ENCODE peak calls at places on chromosome 21, in eight cellular contexts. One of them, this sample, is unnamed.

GRCh38 chr21:46247699-46248460 is 19.3 kb upstream of the LSS start:
- DNase-seq in naive thymus-derived CD8-positive, alpha-beta T cell: no peak
- DNase-seq in heart left ventricle: no peak
- DNase-seq in DMS153: no peak
- DNase-seq in osteocyte: no peak
- DNase-seq in memory B cell: no peak
- DNase-seq in GM12865: no peak
- DNase-seq in globus pallidus: no peak
- DNase-seq in this sample: no peak

GRCh38 chr21:39000496-39000895 is 182.8 kb downstream of the PSMG1 start:
- DNase-seq in osteocyte: no peak
- DNase-seq in GM12865: no peak
- DNase-seq in memory B cell: no peak
- DNase-seq in globus pallidus: no peak
- DNase-seq in DMS153: no peak
- DNase-seq in heart left ventricle: no peak
- DNase-seq in naive thymus-derived CD8-positive, alpha-beta T cell: no peak
- DNase-seq in this sample: no peak

GRCh38 chr21:45228656-45229240 is 58.9 kb downstream of the POFUT2 start:
- DNase-seq in osteocyte: no peak
- DNase-seq in globus pallidus: no peak
- DNase-seq in naive thymus-derived CD8-positive, alpha-beta T cell: no peak
- DNase-seq in DMS153: no peak
- DNase-seq in memory B cell: no peak
- DNase-seq in GM12865: no peak
- DNase-seq in heart left ventricle: no peak
- DNase-seq in this sample: no peak

GRCh38 chr21:36704958-36705678 is 6.2 kb downstream of the SIM2 start:
- DNase-seq in DMS153: no peak
- DNase-seq in osteocyte: peak
- DNase-seq in heart left ventricle: no peak
- DNase-seq in naive thymus-derived CD8-positive, alpha-beta T cell: no peak
- DNase-seq in memory B cell: no peak
- DNase-seq in globus pallidus: no peak
- DNase-seq in GM12865: no peak
- DNase-seq in this sample: no peak

GRCh38 chr21:35088235-35088865 is 39.2 kb upstream of the RUNX1 start:
- DNase-seq in globus pallidus: no peak
- DNase-seq in memory B cell: no peak
- DNase-seq in GM12865: no peak
- DNase-seq in DMS153: no peak
- DNase-seq in heart left ventricle: no peak
- DNase-seq in osteocyte: no peak
- DNase-seq in naive thymus-derived CD8-positive, alpha-beta T cell: no peak
- DNase-seq in this sample: no peak

GRCh38 chr21:25790122-25790951 is 55.6 kb downstream of the GABPA start:
- DNase-seq in globus pallidus: peak
- DNase-seq in memory B cell: no peak
- DNase-seq in heart left ventricle: no peak
- DNase-seq in DMS153: peak
- DNase-seq in GM12865: peak
- DNase-seq in naive thymus-derived CD8-positive, alpha-beta T cell: peak
- DNase-seq in osteocyte: no peak
- DNase-seq in this sample: peak

GRCh38 chr21:31514598-31514997 is 144.9 kb upstream of the SOD1 start:
- DNase-seq in heart left ventricle: no peak
- DNase-seq in globus pallidus: peak
- DNase-seq in osteocyte: no peak
- DNase-seq in naive thymus-derived CD8-positive, alpha-beta T cell: no peak
- DNase-seq in DMS153: no peak
- DNase-seq in memory B cell: no peak
- DNase-seq in GM12865: no peak
- DNase-seq in this sample: peak

GRCh38 chr21:41895643-41896493 is 16.7 kb upstream of the PRDM15 start:
- DNase-seq in memory B cell: peak
- DNase-seq in naive thymus-derived CD8-positive, alpha-beta T cell: peak
- DNase-seq in GM12865: peak
- DNase-seq in osteocyte: no peak
- DNase-seq in DMS153: no peak
- DNase-seq in globus pallidus: no peak
- DNase-seq in heart left ventricle: no peak
- DNase-seq in this sample: no peak

GRCh38 chr21:35575280-35575915 is 484.9 kb downstream of the SETD4 start:
- DNase-seq in heart left ventricle: no peak
- DNase-seq in GM12865: no peak
- DNase-seq in DMS153: no peak
- DNase-seq in globus pallidus: no peak
- DNase-seq in osteocyte: no peak
- DNase-seq in naive thymus-derived CD8-positive, alpha-beta T cell: no peak
- DNase-seq in memory B cell: no peak
- DNase-seq in this sample: no peak

GRCh38 chr21:42481169-42481568 is 14.9 kb downstream of the RSPH1 start:
- DNase-seq in memory B cell: no peak
- DNase-seq in GM12865: no peak
- DNase-seq in DMS153: no peak
- DNase-seq in globus pallidus: no peak
- DNase-seq in osteocyte: no peak
- DNase-seq in heart left ventricle: no peak
- DNase-seq in naive thymus-derived CD8-positive, alpha-beta T cell: no peak
- DNase-seq in this sample: no peak

GRCh38 chr21:45482899-45483821 is 59.1 kb downstream of the SLC19A1 start:
- DNase-seq in DMS153: peak
- DNase-seq in GM12865: no peak
- DNase-seq in heart left ventricle: peak
- DNase-seq in naive thymus-derived CD8-positive, alpha-beta T cell: peak
- DNase-seq in memory B cell: peak
- DNase-seq in osteocyte: no peak
- DNase-seq in globus pallidus: peak
- DNase-seq in this sample: no peak

GRCh38 chr21:42787613-42788012 is 91.7 kb downstream of the WDR4 start:
- DNase-seq in DMS153: no peak
- DNase-seq in GM12865: no peak
- DNase-seq in globus pallidus: no peak
- DNase-seq in memory B cell: no peak
- DNase-seq in heart left ventricle: no peak
- DNase-seq in naive thymus-derived CD8-positive, alpha-beta T cell: no peak
- DNase-seq in osteocyte: no peak
- DNase-seq in this sample: no peak

GRCh38 chr21:44458971-44459711 is 3.8 kb downstream of the LRRC3 start:
- DNase-seq in naive thymus-derived CD8-positive, alpha-beta T cell: no peak
- DNase-seq in GM12865: no peak
- DNase-seq in osteocyte: no peak
- DNase-seq in memory B cell: no peak
- DNase-seq in DMS153: no peak
- DNase-seq in globus pallidus: no peak
- DNase-seq in heart left ventricle: no peak
- DNase-seq in this sample: no peak

GRCh38 chr21:44732263-44732662 is 20.9 kb upstream of the TSPEAR start:
- DNase-seq in globus pallidus: no peak
- DNase-seq in memory B cell: no peak
- DNase-seq in heart left ventricle: no peak
- DNase-seq in GM12865: no peak
- DNase-seq in DMS153: no peak
- DNase-seq in osteocyte: peak
- DNase-seq in naive thymus-derived CD8-positive, alpha-beta T cell: no peak
- DNase-seq in this sample: no peak

GRCh38 chr21:33373451-33373850 is 29.8 kb upstream of the IFNGR2 start:
- DNase-seq in GM12865: no peak
- DNase-seq in naive thymus-derived CD8-positive, alpha-beta T cell: no peak
- DNase-seq in DMS153: no peak
- DNase-seq in osteocyte: no peak
- DNase-seq in memory B cell: no peak
- DNase-seq in globus pallidus: no peak
- DNase-seq in heart left ventricle: no peak
- DNase-seq in this sample: no peak

GRCh38 chr21:36908260-36908908 is 58.1 kb downstream of the HLCS start:
- DNase-seq in globus pallidus: no peak
- DNase-seq in osteocyte: no peak
- DNase-seq in heart left ventricle: no peak
- DNase-seq in memory B cell: no peak
- DNase-seq in DMS153: no peak
- DNase-seq in GM12865: no peak
- DNase-seq in naive thymus-derived CD8-positive, alpha-beta T cell: no peak
- DNase-seq in this sample: no peak

GRCh38 chr21:15848632-15849031 is 118.8 kb downstream of the USP25 start:
- DNase-seq in osteocyte: no peak
- DNase-seq in globus pallidus: no peak
- DNase-seq in DMS153: no peak
- DNase-seq in GM12865: no peak
- DNase-seq in memory B cell: no peak
- DNase-seq in heart left ventricle: no peak
- DNase-seq in naive thymus-derived CD8-positive, alpha-beta T cell: no peak
- DNase-seq in this sample: no peak

GRCh38 chr21:14523234-14523633 is 22.9 kb downstream of the SAMSN1 start:
- DNase-seq in osteocyte: no peak
- DNase-seq in GM12865: peak
- DNase-seq in DMS153: no peak
- DNase-seq in globus pallidus: no peak
- DNase-seq in heart left ventricle: peak
- DNase-seq in naive thymus-derived CD8-positive, alpha-beta T cell: no peak
- DNase-seq in memory B cell: no peak
- DNase-seq in this sample: no peak

GRCh38 chr21:35529141-35529863 is 480.2 kb upstream of the RUNX1 start:
- DNase-seq in osteocyte: no peak
- DNase-seq in globus pallidus: no peak
- DNase-seq in naive thymus-derived CD8-positive, alpha-beta T cell: peak
- DNase-seq in heart left ventricle: no peak
- DNase-seq in GM12865: peak
- DNase-seq in memory B cell: no peak
- DNase-seq in DMS153: no peak
- DNase-seq in this sample: no peak

GRCh38 chr21:45598666-45599065 is 44.9 kb upstream of the PCBP3 start:
- DNase-seq in globus pallidus: no peak
- DNase-seq in DMS153: no peak
- DNase-seq in naive thymus-derived CD8-positive, alpha-beta T cell: no peak
- DNase-seq in osteocyte: no peak
- DNase-seq in memory B cell: no peak
- DNase-seq in GM12865: no peak
- DNase-seq in heart left ventricle: no peak
- DNase-seq in this sample: no peak

GRCh38 chr21:43193651-43194302 is 25.0 kb downstream of the CRYAA start:
- DNase-seq in DMS153: no peak
- DNase-seq in memory B cell: no peak
- DNase-seq in osteocyte: peak
- DNase-seq in naive thymus-derived CD8-positive, alpha-beta T cell: no peak
- DNase-seq in heart left ventricle: peak
- DNase-seq in globus pallidus: no peak
- DNase-seq in GM12865: peak
- DNase-seq in this sample: no peak

GRCh38 chr21:33937146-33937545 is 21.5 kb upstream of the ATP5PO start:
- DNase-seq in osteocyte: no peak
- DNase-seq in heart left ventricle: no peak
- DNase-seq in memory B cell: no peak
- DNase-seq in DMS153: no peak
- DNase-seq in globus pallidus: no peak
- DNase-seq in naive thymus-derived CD8-positive, alpha-beta T cell: no peak
- DNase-seq in GM12865: no peak
- DNase-seq in this sample: no peak

GRCh38 chr21:34865922-34866271 is 183.2 kb downstream of the RUNX1 start:
- DNase-seq in naive thymus-derived CD8-positive, alpha-beta T cell: no peak
- DNase-seq in DMS153: no peak
- DNase-seq in memory B cell: peak
- DNase-seq in globus pallidus: no peak
- DNase-seq in heart left ventricle: no peak
- DNase-seq in osteocyte: no peak
- DNase-seq in GM12865: peak
- DNase-seq in this sample: no peak

GRCh38 chr21:45615145-45615711 is 28.3 kb upstream of the PCBP3 start:
- DNase-seq in heart left ventricle: no peak
- DNase-seq in DMS153: no peak
- DNase-seq in osteocyte: no peak
- DNase-seq in naive thymus-derived CD8-positive, alpha-beta T cell: peak
- DNase-seq in GM12865: peak
- DNase-seq in globus pallidus: no peak
- DNase-seq in memory B cell: peak
- DNase-seq in this sample: peak

GRCh38 chr21:25441835-25442234 is 165.4 kb downstream of the MRPL39 start:
- DNase-seq in DMS153: peak
- DNase-seq in globus pallidus: no peak
- DNase-seq in heart left ventricle: no peak
- DNase-seq in memory B cell: no peak
- DNase-seq in GM12865: no peak
- DNase-seq in naive thymus-derived CD8-positive, alpha-beta T cell: no peak
- DNase-seq in osteocyte: no peak
- DNase-seq in this sample: no peak

GRCh38 chr21:42975886-42976608 is 1.7 kb downstream of the PKNOX1 start:
- DNase-seq in memory B cell: no peak
- DNase-seq in heart left ventricle: no peak
- DNase-seq in naive thymus-derived CD8-positive, alpha-beta T cell: no peak
- DNase-seq in DMS153: no peak
- DNase-seq in globus pallidus: peak
- DNase-seq in osteocyte: no peak
- DNase-seq in GM12865: peak
- DNase-seq in this sample: no peak

GRCh38 chr21:37644666-37645065 is 271.6 kb downstream of the KCNJ6 start:
- DNase-seq in heart left ventricle: no peak
- DNase-seq in memory B cell: no peak
- DNase-seq in naive thymus-derived CD8-positive, alpha-beta T cell: no peak
- DNase-seq in DMS153: no peak
- DNase-seq in GM12865: no peak
- DNase-seq in osteocyte: no peak
- DNase-seq in globus pallidus: no peak
- DNase-seq in this sample: no peak

GRCh38 chr21:21963911-21964310 is 965.7 kb downstream of the NCAM2 start:
- DNase-seq in heart left ventricle: no peak
- DNase-seq in osteocyte: no peak
- DNase-seq in naive thymus-derived CD8-positive, alpha-beta T cell: no peak
- DNase-seq in DMS153: no peak
- DNase-seq in memory B cell: no peak
- DNase-seq in globus pallidus: no peak
- DNase-seq in GM12865: no peak
- DNase-seq in this sample: no peak

GRCh38 chr21:42047821-42048613 is 23.1 kb upstream of the UMODL1 start:
- DNase-seq in osteocyte: no peak
- DNase-seq in memory B cell: no peak
- DNase-seq in heart left ventricle: peak
- DNase-seq in DMS153: no peak
- DNase-seq in naive thymus-derived CD8-positive, alpha-beta T cell: no peak
- DNase-seq in GM12865: no peak
- DNase-seq in globus pallidus: peak
- DNase-seq in this sample: no peak

GRCh38 chr21:42474982-42475381 is 21.0 kb downstream of the RSPH1 start:
- DNase-seq in GM12865: no peak
- DNase-seq in heart left ventricle: no peak
- DNase-seq in globus pallidus: no peak
- DNase-seq in memory B cell: no peak
- DNase-seq in DMS153: no peak
- DNase-seq in osteocyte: no peak
- DNase-seq in naive thymus-derived CD8-positive, alpha-beta T cell: no peak
- DNase-seq in this sample: no peak

GRCh38 chr21:41016472-41016871 is 151.5 kb upstream of the BACE2 start:
- DNase-seq in memory B cell: no peak
- DNase-seq in globus pallidus: no peak
- DNase-seq in heart left ventricle: no peak
- DNase-seq in osteocyte: no peak
- DNase-seq in DMS153: peak
- DNase-seq in naive thymus-derived CD8-positive, alpha-beta T cell: no peak
- DNase-seq in GM12865: no peak
- DNase-seq in this sample: peak

GRCh38 chr21:42593007-42593814 is 60.2 kb upstream of the PDE9A start:
- DNase-seq in globus pallidus: peak
- DNase-seq in osteocyte: peak
- DNase-seq in DMS153: peak
- DNase-seq in GM12865: peak
- DNase-seq in memory B cell: peak
- DNase-seq in heart left ventricle: peak
- DNase-seq in naive thymus-derived CD8-positive, alpha-beta T cell: peak
- DNase-seq in this sample: peak

GRCh38 chr21:45986316-45987051 is 4.9 kb downstream of the COL6A1 start:
- DNase-seq in naive thymus-derived CD8-positive, alpha-beta T cell: no peak
- DNase-seq in DMS153: no peak
- DNase-seq in osteocyte: no peak
- DNase-seq in GM12865: no peak
- DNase-seq in memory B cell: no peak
- DNase-seq in heart left ventricle: peak
- DNase-seq in globus pallidus: no peak
- DNase-seq in this sample: no peak

GRCh38 chr21:37877171-37877570 is 39.1 kb downstream of the KCNJ6 start:
- DNase-seq in globus pallidus: no peak
- DNase-seq in DMS153: no peak
- DNase-seq in naive thymus-derived CD8-positive, alpha-beta T cell: no peak
- DNase-seq in heart left ventricle: no peak
- DNase-seq in memory B cell: no peak
- DNase-seq in osteocyte: no peak
- DNase-seq in GM12865: no peak
- DNase-seq in this sample: no peak

This sample was measured in NCI-H345.